ENCODE peak calls at places on chromosomes 4 and X, in ten cellular contexts. T, Z, V, A, N, P, X, K, L and M are unnamed samples.

GRCh38 chrX:50962156-50962555 is 51.6 kb downstream of the BMP15 start:
- DNase-seq in Z (no peak), N (no peak), X (no peak), K (no peak), P (no peak), A (no peak), T (no peak), V (no peak), L (no peak), M (no peak)

GRCh38 chrX:155768036-155768769 is 112.9 kb upstream of the VAMP7 start:
- DNase-seq in X (no peak), A (no peak), P (no peak), N (no peak), T (no peak), K (no peak), V (no peak), L (no peak), Z (peak), M (no peak)

GRCh38 chrX:103373581-103373980 is 2.8 kb upstream of the BEX3 start:
- DNase-seq in L (no peak), P (no peak), V (no peak), K (no peak), X (no peak), N (no peak), T (no peak), A (no peak), Z (peak), M (no peak)

GRCh38 chrX:133370719-133371275 is 44.5 kb downstream of the GPC4 start:
- DNase-seq in Z (no peak), N (no peak), A (no peak), P (no peak), T (no peak), L (no peak), V (no peak), X (no peak), K (no peak), M (no peak)

GRCh38 chrX:10725071-10725470 is 104.7 kb upstream of the MID1 start:
- DNase-seq in Z (peak), P (no peak), V (peak), T (no peak), X (no peak), L (no peak), A (no peak), K (no peak), N (no peak), M (no peak)

GRCh38 chrX:131235768-131236167 is 53.3 kb downstream of the IGSF1 start:
- DNase-seq in X (no peak), A (no peak), K (no peak), T (no peak), V (no peak), N (no peak), Z (no peak), P (no peak), L (no peak), M (no peak)

GRCh38 chr4:113625902-113626301 is 135.6 kb downstream of the CAMK2D start:
- DNase-seq in P (no peak), T (no peak), V (no peak), X (no peak), K (no peak), N (no peak), Z (no peak), L (no peak), A (no peak), M (no peak)

GRCh38 chr4:15655223-15656037 is at the start of gene FBXL5:
- DNase-seq in A (peak), X (peak), T (peak), N (peak), P (peak), V (peak), L (peak), K (peak), Z (peak), M (peak)

GRCh38 chrX:46805270-46805669 is 31.6 kb upstream of the RP2 start:
- DNase-seq in V (no peak), X (no peak), L (no peak), A (no peak), P (no peak), T (no peak), N (no peak), Z (no peak), K (no peak), M (no peak)

GRCh38 chrX:40543661-40544328 is 37.0 kb upstream of the ATP6AP2 start:
- DNase-seq in A (no peak), X (no peak), V (peak), Z (peak), T (no peak), P (no peak), K (no peak), N (no peak), L (no peak), M (no peak)

GRCh38 chr4:146095091-146095690 is 80.3 kb upstream of the LSM6 start:
- DNase-seq in K (peak), X (peak), V (peak), L (no peak), A (peak), P (no peak), N (no peak), T (no peak), Z (peak), M (peak)

GRCh38 chrX:71859637-71860036 is 51.0 kb upstream of the NHSL2 start:
- DNase-seq in Z (peak), T (no peak), A (no peak), P (no peak), X (no peak), V (peak), K (no peak), N (no peak), L (no peak), M (no peak)

GRCh38 chr4:95506264-95506663 is 42.5 kb downstream of the UNC5C start:
- DNase-seq in K (no peak), T (no peak), N (no peak), L (no peak), V (no peak), Z (no peak), P (no peak), A (no peak), X (no peak), M (no peak)

GRCh38 chrX:131792789-131793462 is 230.2 kb upstream of the STK26 start:
- DNase-seq in A (peak), V (no peak), P (peak), L (peak), N (no peak), T (peak), K (peak), Z (peak), X (no peak), M (no peak)

GRCh38 chrX:3143043-3143799 is 102.0 kb downstream of the ARSF start:
- DNase-seq in X (no peak), Z (peak), L (no peak), N (no peak), K (no peak), P (no peak), T (no peak), A (no peak), V (no peak), M (no peak)

GRCh38 chrX:11666180-11666579 is 460 bp upstream of the ARHGAP6 start:
- DNase-seq in T (no peak), N (no peak), K (no peak), Z (no peak), X (peak), V (no peak), A (peak), L (no peak), P (peak), M (no peak)

GRCh38 chr4:100306018-100306417 is 115.8 kb upstream of the DDIT4L start:
- DNase-seq in L (no peak), V (no peak), X (no peak), T (no peak), Z (no peak), A (no peak), N (no peak), K (no peak), P (no peak), M (no peak)

GRCh38 chr4:139535228-139535851 is 20.7 kb downstream of the SETD7 start:
- DNase-seq in Z (peak), N (no peak), L (no peak), K (no peak), T (no peak), P (no peak), X (no peak), A (no peak), V (no peak), M (no peak)

GRCh38 chr4:119300072-119300387 is 21.9 kb downstream of the FABP2 start:
- DNase-seq in N (no peak), T (peak), A (peak), V (peak), X (no peak), P (peak), Z (no peak), K (peak), L (peak), M (peak)

GRCh38 chr4:150572704-150573504 is 9.0 kb upstream of the MAB21L2 start:
- DNase-seq in X (no peak), K (no peak), V (peak), P (no peak), T (no peak), Z (no peak), N (no peak), A (no peak), L (no peak), M (no peak)

GRCh38 chrX:74231625-74232024 is 72.4 kb upstream of the ZCCHC13 start:
- DNase-seq in V (no peak), Z (peak), A (no peak), X (no peak), L (no peak), T (no peak), K (no peak), P (no peak), N (no peak), M (no peak)

GRCh38 chrX:40003071-40003981 is 94.4 kb downstream of the BCOR start:
- DNase-seq in N (no peak), K (no peak), A (no peak), P (no peak), Z (no peak), X (no peak), V (no peak), T (no peak), L (no peak), M (no peak)

GRCh38 chrX:153423652-153424051 is 12.4 kb downstream of the ZFP92 start:
- DNase-seq in K (no peak), Z (no peak), P (no peak), L (peak), X (no peak), N (no peak), V (no peak), T (no peak), A (no peak), M (no peak)

DNA sequence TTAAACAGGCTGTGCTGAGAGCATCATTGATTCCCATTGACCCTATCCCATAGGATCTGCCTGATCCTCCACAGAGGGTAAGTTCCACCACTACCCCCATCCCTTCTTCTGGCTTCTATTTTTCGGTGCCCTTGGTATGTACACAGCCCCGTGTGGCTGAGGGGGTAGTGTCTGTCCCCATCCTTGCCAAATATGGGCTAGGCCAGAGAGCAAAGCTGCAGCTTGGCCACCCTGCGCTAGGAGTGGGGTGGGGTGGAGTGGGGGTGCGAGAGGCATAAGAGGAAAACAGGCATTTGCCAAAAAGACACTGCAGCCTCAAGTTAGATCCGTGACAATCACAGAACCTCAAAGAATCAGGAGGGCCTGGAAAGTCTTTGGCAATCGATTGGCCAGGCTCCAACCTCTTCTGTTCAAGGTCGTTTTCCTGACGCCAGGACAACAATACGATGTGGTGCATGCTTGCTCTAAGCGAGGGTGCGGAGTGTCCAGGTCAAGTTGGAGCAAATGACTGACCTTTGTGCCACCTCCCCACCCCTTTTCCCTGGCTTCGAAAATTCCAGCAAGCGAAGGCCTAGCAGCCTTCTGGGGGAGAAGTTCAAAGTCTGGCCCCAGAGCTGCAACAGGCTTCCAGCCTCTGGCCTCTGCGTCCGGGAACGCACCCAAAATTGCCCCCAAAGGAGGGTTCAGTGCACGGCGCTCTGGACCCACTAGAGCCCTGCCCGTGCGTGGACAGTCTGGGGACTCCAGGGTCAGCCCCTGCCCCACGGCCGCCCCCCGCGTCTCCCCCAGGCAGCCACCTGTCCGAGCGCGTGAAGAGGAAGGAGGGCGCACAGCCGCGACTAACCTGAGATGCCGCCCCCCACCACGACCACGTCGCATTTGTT is 598 bp downstream of the MAOB start:
- DNase-seq in Z (no peak), N (peak), X (no peak), L (no peak), A (peak), V (no peak), T (no peak), P (peak), K (peak), M (peak)
- H3K4me3 ChIP-seq in Z (no peak), N (peak), X (peak), L (no peak), A (peak), V (no peak), T (peak), P (peak), K (peak), M (peak)

DNA sequence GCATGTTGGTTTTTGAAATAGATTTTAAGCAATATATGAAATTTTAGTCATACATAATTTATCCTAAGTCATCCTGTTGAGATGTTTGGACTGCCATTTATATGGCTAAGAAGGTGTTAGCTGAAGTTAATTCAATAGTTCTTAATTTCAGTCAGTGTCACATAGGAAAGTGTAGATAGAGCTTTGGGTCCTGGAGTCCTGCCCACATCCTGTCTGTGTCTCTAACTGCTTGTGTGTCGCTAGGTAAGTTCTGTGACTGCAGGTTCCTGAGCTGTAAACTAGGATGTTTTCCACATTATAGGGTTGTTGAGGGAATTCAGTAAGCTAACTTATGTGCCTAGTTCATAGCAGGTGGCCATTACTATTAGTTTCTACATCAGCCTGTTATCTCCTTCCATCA is 20.7 kb downstream of the OFD1 start:
- DNase-seq in V (no peak), P (no peak), Z (no peak), X (no peak), T (no peak), K (no peak), A (no peak), N (no peak), L (no peak), M (no peak)
- H3K27ac ChIP-seq in V (no peak), P (no peak), Z (no peak), X (no peak), T (no peak), K (no peak), A (no peak), N (no peak), L (no peak), M (no peak)

GRCh38 chr4:155802573-155802972 is 43.8 kb downstream of the GUCY1B1 start:
- DNase-seq in Z (no peak), V (no peak), P (peak), L (no peak), X (no peak), A (no peak), N (no peak), K (no peak), T (no peak), M (no peak)
- TF ChIP-seq EP300 in Z (no peak), V (no peak), P (no peak), L (no peak), X (no peak), A (no peak), N (no peak), K (no peak), T (no peak), M (no peak)

GRCh38 chr4:1172971-1173757 is 781 bp upstream of the SPON2 start:
- DNase-seq in T (no peak), Z (peak), P (peak), V (no peak), N (no peak), A (peak), K (no peak), L (peak), X (no peak), M (peak)
- H3K4me3 ChIP-seq in T (no peak), Z (no peak), P (peak), V (no peak), N (peak), A (no peak), K (no peak), L (no peak), X (peak), M (no peak)